ENCODE peak calls at places on chromosomes 4 and X, in ten cellular contexts. C, W, L, G, E, N, H, P, O and X are unnamed samples.

GRCh38 chr4:129355031-129355430 is 259.1 kb downstream of the C4orf33 start:
- DNase-seq in N (no peak), E (no peak), P (no peak), W (no peak), H (no peak), G (no peak), C (no peak), L (no peak), O (no peak), X (no peak)

GRCh38 chr4:173191623-173192041 is 23.0 kb downstream of the GALNT7 start:
- DNase-seq in E (no peak), H (peak; percentile 52), C (no peak), P (no peak), L (no peak), W (no peak), G (no peak), O (no peak), N (peak; percentile 23), X (peak; percentile 45)

GRCh38 chr4:101160792-101161592 is 186.3 kb downstream of the PPP3CA start:
- DNase-seq in C (no peak), G (no peak), N (no peak), O (no peak), W (peak; percentile 84), P (no peak), E (no peak), H (no peak), L (no peak), X (no peak)

GRCh38 chr4:123546661-123547060 is 150.1 kb downstream of the SPRY1 start:
- DNase-seq in C (no peak), W (no peak), G (no peak), N (no peak), O (no peak), H (no peak), L (no peak), E (peak; percentile 48), P (no peak), X (no peak)

GRCh38 chrX:104419211-104419610 is 146.8 kb upstream of the IL1RAPL2 start:
- DNase-seq in P (no peak), L (no peak), N (no peak), E (no peak), C (no peak), G (no peak), W (no peak), H (no peak), O (no peak), X (no peak)

GRCh38 chr4:7358100-7358735 is 76.5 kb downstream of the PSAPL1 start:
- DNase-seq in W (peak; percentile 42), N (peak; percentile 82), H (peak; percentile 93), E (no peak), P (no peak), O (no peak), C (no peak), G (no peak), L (no peak), X (peak; percentile 87)

GRCh38 chr4:7547368-7548040 is 112.8 kb upstream of the PSAPL1 start:
- DNase-seq in W (no peak), O (no peak), N (no peak), H (peak; percentile 13), L (no peak), P (no peak), E (no peak), C (no peak), G (no peak), X (peak; percentile 4)

GRCh38 chrX:30971761-30972603 is 82.9 kb upstream of the TAB3 start:
- DNase-seq in L (no peak), H (peak; percentile 45), N (peak; percentile 29), W (no peak), C (peak; percentile 56), P (peak; percentile 38), O (peak; percentile 14), E (peak; percentile 53), G (peak; percentile 9), X (peak; percentile 63)

GRCh38 chrX:49041683-49042529 is 1.3 kb downstream of the TFE3 start:
- DNase-seq in L (no peak), G (no peak), N (peak; percentile 68), O (no peak), C (no peak), E (no peak), W (no peak), H (peak; percentile 73), P (no peak), X (peak; percentile 69)

GRCh38 chr4:44629280-44629866 is 22.1 kb downstream of the YIPF7 start:
- DNase-seq in W (peak; percentile 35), H (peak; percentile 43), G (peak; percentile 45), P (peak; percentile 61), E (peak; percentile 41), O (peak; percentile 22), L (peak; percentile 12), C (peak; percentile 66), N (peak; percentile 52), X (peak; percentile 75)

DNA sequence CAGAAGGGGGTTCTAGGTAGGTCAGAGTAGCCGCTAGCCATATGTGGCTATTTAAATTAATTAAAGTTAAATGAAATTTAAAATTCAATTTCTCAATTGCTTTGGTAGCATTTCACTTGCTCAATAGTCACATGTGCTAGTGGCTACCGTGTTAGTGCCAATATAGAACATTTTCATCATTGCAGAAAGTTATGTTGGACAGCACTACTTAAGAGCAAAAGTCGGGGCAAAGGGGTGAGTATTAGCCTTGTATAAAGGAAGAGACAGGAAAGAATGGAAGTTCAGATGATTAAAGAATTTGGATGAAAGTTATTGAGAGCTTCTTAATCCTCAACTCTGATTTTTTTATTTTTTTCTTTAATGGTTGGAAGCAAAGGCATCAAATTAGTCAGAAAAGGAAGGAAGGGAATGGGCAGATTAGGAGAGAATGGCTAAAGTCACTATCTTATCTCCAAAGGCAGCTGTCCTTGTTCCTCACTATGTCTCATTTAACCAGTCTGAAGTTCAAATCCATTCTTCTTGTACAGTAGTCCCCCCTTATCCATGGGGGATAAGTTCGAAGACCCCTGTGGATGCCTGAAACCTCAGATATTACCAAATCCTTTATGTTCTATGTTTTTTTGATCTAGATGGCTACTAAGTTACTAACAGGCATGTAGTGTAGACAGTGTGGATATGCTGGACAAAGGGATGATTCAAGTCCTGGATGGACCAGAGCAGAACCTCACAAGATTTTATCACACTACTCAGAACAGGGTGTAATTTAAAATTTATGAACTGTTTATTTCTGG is 22.9 kb downstream of the OCIAD1 start:
- DNase-seq in C (no peak), W (no peak), G (no peak), E (no peak), P (no peak), L (no peak), O (no peak), H (no peak), N (no peak), X (no peak)
- H3K36me3 ChIP-seq in C (peaks cover 28% of the 10 kb centered on the region), W (peaks cover 20% of the 10 kb centered on the region), G (peaks cover 98% of the 10 kb centered on the region), E (no peaks in the 10 kb centered on the region), P (peaks cover 11% of the 10 kb centered on the region), L (peaks cover 4% of the 10 kb centered on the region), O (peaks cover 61% of the 10 kb centered on the region), H (peaks cover 24% of the 10 kb centered on the region), N (peaks cover 82% of the 10 kb centered on the region), X (peaks cover 51% of the 10 kb centered on the region)

DNA sequence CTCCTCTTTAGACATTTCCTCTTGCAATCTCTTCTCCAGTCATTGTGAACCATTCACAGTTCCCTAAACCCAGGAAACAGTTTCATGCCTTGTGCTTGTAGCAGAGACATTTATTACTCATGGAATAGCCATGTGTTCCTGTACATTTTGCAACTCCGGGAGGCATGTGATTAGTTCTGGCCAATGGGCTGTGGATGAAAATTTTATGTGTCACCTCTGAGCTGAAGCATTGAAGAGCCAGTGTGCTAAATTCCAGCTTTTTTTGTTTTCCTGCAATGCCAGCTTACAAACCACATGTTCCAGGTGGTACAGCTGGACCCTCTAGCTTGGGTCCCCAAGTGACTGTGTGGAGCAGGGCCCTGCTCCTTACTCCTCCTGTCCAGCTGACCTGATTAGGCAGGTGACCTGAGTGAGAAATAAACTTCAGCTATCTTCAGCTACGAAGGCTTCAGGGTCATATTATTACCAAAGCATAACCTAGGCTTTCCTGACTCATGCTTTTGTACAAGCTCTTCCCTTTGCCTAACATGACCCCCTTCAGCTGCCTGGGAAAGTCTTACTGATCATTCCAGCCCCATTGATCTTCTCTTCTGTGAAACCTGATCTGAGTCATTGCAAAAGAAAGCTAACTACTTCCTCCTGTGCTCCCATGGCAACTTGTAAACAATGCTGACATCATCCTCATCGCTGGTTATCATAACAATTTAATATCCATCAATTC is 200.4 kb downstream of the PTTG2 start:
- DNase-seq in H (peak; percentile 99), G (peak; percentile 15), C (peak; percentile 38), L (peak; percentile 69), O (no peak), E (peak; percentile 98), W (peak; percentile 88), N (peak; percentile 99), P (no peak), X (peak; percentile 94)
- H3K9ac ChIP-seq in H (no peak overlapping the region), G (no peak overlapping the region), C (no peak overlapping the region), L (no peak overlapping the region), O (no peak overlapping the region), E (peak overlapping the region; percentile 80), W (peak overlapping the region; percentile 42), N (peak overlapping the region; percentile 93), P (no peak overlapping the region), X (peak overlapping the region; percentile 61)

DNA sequence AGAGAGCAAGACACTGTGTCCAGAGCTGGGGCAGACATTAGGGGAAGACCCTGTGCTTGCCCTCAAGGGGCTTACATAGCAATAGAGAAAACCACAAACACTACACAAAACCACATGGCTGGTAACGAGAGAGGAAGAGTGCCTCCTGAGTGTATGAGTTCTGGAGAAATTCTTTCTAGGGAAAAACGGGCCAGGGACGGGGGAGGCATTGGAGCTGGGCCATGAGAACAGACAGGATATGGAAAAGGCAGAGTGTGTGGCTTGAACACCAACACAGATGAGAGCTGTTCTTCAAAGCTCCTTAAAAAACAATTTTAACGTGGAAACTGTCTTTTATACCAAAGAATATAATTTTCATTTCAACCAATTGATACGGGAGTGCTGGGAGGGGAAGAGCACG is 42.7 kb downstream of the RASGEF1B start:
- DNase-seq in P (no peak), E (no peak), O (no peak), L (no peak), H (no peak), N (no peak), W (no peak), G (no peak), C (no peak), X (no peak)
- H3K36me3 ChIP-seq in P (peaks cover 20% of the 10 kb centered on the region), E (no peaks in the 10 kb centered on the region), O (peaks cover 84% of the 10 kb centered on the region), L (no peaks in the 10 kb centered on the region), H (peaks cover 3% of the 10 kb centered on the region), N (no peaks in the 10 kb centered on the region), W (no peaks in the 10 kb centered on the region), G (no peaks in the 10 kb centered on the region), C (no peaks in the 10 kb centered on the region), X (peaks cover 16% of the 10 kb centered on the region)

GRCh38 chr4:152937535-152938236 is 1.6 kb downstream of the FHDC1 start:
- DNase-seq in N (peak; percentile 36), G (peak; percentile 31), P (peak; percentile 32), W (no peak), H (peak; percentile 21), L (no peak), O (no peak), C (peak; percentile 61), E (no peak), X (peak; percentile 75)

GRCh38 chr4:152935138-152935537 is 985 bp upstream of the FHDC1 start:
- DNase-seq in H (no peak), N (peak; percentile 6), O (no peak), C (peak; percentile 76), W (peak; percentile 16), L (no peak), P (peak; percentile 61), G (peak; percentile 35), E (no peak), X (peak; percentile 11)

GRCh38 chr4:152937280-152937534 is 1.1 kb downstream of the FHDC1 start:
- DNase-seq in C (no peak), H (no peak), N (no peak), L (no peak), P (no peak), W (no peak), G (no peak), E (no peak), O (no peak), X (no peak)

GRCh38 chr4:152936446-152937279 is 540 bp downstream of the FHDC1 start:
- DNase-seq in C (peak; percentile 71), P (peak; percentile 12), E (no peak), L (no peak), G (peak; percentile 45), O (no peak), N (peak; percentile 40), H (peak; percentile 16), W (no peak), X (peak; percentile 60)

GRCh38 chr4:152935661-152936445 is at the start of gene FHDC1:
- DNase-seq in G (peak; percentile 51), P (peak; percentile 84), E (no peak), C (peak; percentile 91), H (no peak), O (no peak), L (no peak), W (peak; percentile 29), N (peak; percentile 6), X (peak; percentile 61)
- H3K9ac ChIP-seq in G (peak within 1 kb of the TSS; percentile 90), P (peak within 1 kb of the TSS; percentile 70), E (peak within 1 kb of the TSS; percentile 15), C (no peak within 1 kb of the TSS), H (no peak within 1 kb of the TSS), O (no peak within 1 kb of the TSS), L (no peak within 1 kb of the TSS), W (peak within 1 kb of the TSS; percentile 52), N (peak within 1 kb of the TSS; percentile 36), X (peak within 1 kb of the TSS; percentile 15)